ENCODE peak calls at places on chromosomes 16 and 17, in seven cellular contexts. U, F, K, B, O, J and Q are unnamed samples. For H3K9me3, the result is how much of the 10 kb centered on the place peaks cover.

GRCh38 chr16:70768205-70768580 is 32.8 kb downstream of the VAC14 start:
- DNase-seq in U (no peak), F (no peak), K (no peak), B (no peak), O (no peak), J (no peak), Q (no peak)

GRCh38 chr17:54007855-54008254 is 185.1 kb downstream of the KIF2B start:
- DNase-seq in U (no peak), F (no peak), K (no peak), B (no peak), O (no peak), J (no peak), Q (no peak)

GRCh38 chr17:50881182-50881581 is 15.0 kb upstream of the TOB1 start:
- DNase-seq in U (no peak), F (no peak), K (no peak), B (no peak), O (no peak), J (no peak), Q (peak)

GRCh38 chr16:3467920-3468319 is 24.4 kb downstream of the NAA60 start:
- DNase-seq in U (no peak), F (peak), K (no peak), B (no peak), O (no peak), J (no peak), Q (no peak)

GRCh38 chr17:36001862-36002603 is 680 bp upstream of the CCL15 start:
- DNase-seq in U (no peak), F (no peak), K (peak), B (peak), O (peak), J (no peak), Q (no peak)

GRCh38 chr17:7862692-7863437 is 5.1 kb downstream of the CYB5D1 start:
- DNase-seq in U (peak), F (peak), K (no peak), B (no peak), O (no peak), J (no peak), Q (peak)

GRCh38 chr16:4319454-4319853 is 3.6 kb downstream of the GLIS2 start:
- DNase-seq in U (no peak), F (no peak), K (peak), B (no peak), O (peak), J (peak), Q (no peak)

GRCh38 chr16:71555230-71555891 is 21.5 kb downstream of the TAT start:
- DNase-seq in U (no peak), F (no peak), K (no peak), B (peak), O (no peak), J (no peak), Q (no peak)

GRCh38 chr17:27333410-27333980 is 39.6 kb downstream of the WSB1 start:
- DNase-seq in U (no peak), F (no peak), K (no peak), B (no peak), O (no peak), J (no peak), Q (no peak)

GRCh38 chr16:22372882-22373661 is 1.3 kb downstream of the CDR2 start:
- DNase-seq in U (no peak), F (no peak), K (no peak), B (no peak), O (no peak), J (no peak), Q (no peak)

GRCh38 chr17:72984925-72985322 is 107.6 kb downstream of the SLC39A11 start:
- DNase-seq in U (no peak), F (peak), K (no peak), B (no peak), O (peak), J (no peak), Q (no peak)

GRCh38 chr16:19696312-19696711 is 21.7 kb downstream of the KNOP1 start:
- DNase-seq in U (peak), F (peak), K (peak), B (peak), O (peak), J (peak), Q (no peak)

GRCh38 chr16:27109666-27110523 is 43.2 kb downstream of the C16orf82 start:
- DNase-seq in U (peak), F (peak), K (peak), B (peak), O (peak), J (peak), Q (peak)
- TF ChIP-seq CTCF in U (peak), F (peak), K (peak), B (peak), O (peak), J (peak), Q (peak)

GRCh38 chr16:35733971-35734702 is 2274.7 kb downstream of the TP53TG3F start:
- DNase-seq in U (no peak), F (no peak), K (no peak), B (no peak), O (no peak), J (no peak), Q (no peak)
- H3K9me3 ChIP-seq in U (under half), F (under half), K (under half), B (half or more), O (under half), J (under half), Q (under half)

GRCh38 chr17:45306623-45307022 is 10.2 kb downstream of the MAP3K14 start:
- DNase-seq in U (no peak), F (no peak), K (no peak), B (no peak), O (no peak), J (no peak), Q (no peak)
- TF ChIP-seq CTCF in U (no peak), F (no peak), K (no peak), B (no peak), O (no peak), J (no peak), Q (peak)

GRCh38 chr16:5604770-5605169 is 507.2 kb upstream of the EEF2KMT start:
- DNase-seq in U (no peak), F (no peak), K (no peak), B (no peak), O (no peak), J (no peak), Q (peak)
- H3K9me3 ChIP-seq in U (under half), F (under half), K (under half), B (under half), O (under half), J (under half), Q (under half)

GRCh38 chr17:45946841-45947256 is 52.2 kb upstream of the STH start:
- DNase-seq in U (no peak), F (no peak), K (no peak), B (no peak), O (no peak), J (no peak), Q (no peak)
- TF ChIP-seq CTCF in U (no peak), F (no peak), K (no peak), B (no peak), O (no peak), J (no peak), Q (no peak)

DNA sequence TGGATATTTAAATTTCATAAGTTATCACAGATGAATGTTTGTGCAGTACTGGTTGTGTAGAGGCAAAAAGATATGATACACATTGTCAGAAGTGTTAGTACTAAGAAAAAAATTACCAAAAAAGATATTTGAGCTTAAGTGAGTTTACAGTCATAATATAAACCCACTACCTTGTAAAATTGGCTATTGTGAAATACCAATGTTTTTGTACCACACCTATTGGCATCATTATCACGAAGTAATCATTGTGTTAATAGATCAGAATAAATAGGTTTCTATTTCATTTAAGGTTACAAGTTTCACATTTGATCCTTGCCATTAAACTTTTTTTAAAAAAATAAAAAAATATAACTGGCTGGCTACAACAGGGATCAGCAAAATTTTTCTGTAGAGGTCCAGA is 27.0 kb upstream of the KCNJ16 start:
- DNase-seq in U (no peak), F (no peak), K (no peak), B (no peak), O (no peak), J (no peak), Q (no peak)
- H3K9me3 ChIP-seq in U (under half), F (under half), K (under half), B (under half), O (under half), J (under half), Q (under half)

DNA sequence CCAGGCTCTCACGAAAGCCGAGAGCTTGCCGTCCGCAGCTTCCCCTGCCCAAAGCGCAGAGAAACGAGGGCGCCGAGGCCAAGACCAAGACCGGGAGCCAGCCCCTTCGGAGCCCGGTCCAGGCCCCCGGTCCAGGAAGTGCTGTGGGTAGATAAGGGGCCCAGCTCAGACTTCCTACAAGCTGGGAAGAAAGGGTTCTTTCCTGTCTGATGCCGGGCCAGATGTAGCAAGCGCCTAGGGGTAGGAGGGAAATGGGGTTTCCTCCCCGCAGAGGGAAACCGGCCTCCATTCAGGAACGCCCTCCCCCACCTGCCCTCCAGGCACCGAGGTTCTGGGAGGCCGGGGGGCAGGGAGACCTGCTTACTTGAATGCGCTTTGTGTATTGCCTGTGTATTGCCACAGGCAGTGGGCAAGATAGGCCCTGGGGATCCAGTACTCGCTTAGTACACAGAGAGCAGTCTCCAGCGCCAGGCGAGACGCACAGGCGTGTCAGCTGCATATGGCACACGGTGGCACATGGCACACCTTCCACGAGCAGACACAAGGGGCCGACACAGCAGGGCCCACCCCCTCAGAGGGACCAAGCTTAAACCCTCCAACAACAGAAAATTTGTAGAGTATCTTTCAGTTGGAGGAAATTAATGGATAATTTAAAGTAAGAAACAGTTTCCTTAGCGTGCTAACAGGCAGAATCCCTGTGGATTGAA is 1.0 kb upstream of the CYB561 start:
- DNase-seq in U (peak), F (no peak), K (peak), B (no peak), O (no peak), J (no peak), Q (peak)
- TF ChIP-seq CTCF in U (peak), F (no peak), K (no peak), B (no peak), O (peak), J (no peak), Q (no peak)

DNA sequence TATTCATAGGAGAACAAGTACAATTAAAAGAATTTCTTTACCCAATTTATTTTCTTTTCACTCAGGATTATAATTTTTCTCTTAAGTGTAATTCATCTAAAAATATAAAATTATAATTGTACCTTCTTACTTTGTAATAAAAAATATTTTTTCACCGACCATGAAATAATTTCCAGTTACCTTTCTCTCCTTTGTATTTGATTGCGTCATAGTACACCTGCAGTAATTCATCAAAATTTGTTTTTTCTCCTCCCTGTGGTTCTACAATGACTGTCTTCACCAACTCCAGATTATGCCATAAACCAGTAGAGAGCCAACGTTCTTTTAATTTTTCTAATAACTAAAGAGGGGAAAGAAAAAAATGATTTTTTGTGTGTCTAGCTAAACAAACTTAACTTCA is 119.1 kb downstream of the BRIP1 start:
- DNase-seq in U (no peak), F (no peak), K (no peak), B (no peak), O (no peak), J (no peak), Q (no peak)
- H3K9me3 ChIP-seq in U (under half), F (under half), K (under half), B (under half), O (under half), J (under half), Q (under half)

GRCh38 chr17:78137392-78138203 is 7.0 kb downstream of the TMC8 start:
- DNase-seq in U (no peak), F (no peak), K (no peak), B (no peak), O (no peak), J (no peak), Q (peak)
- TF ChIP-seq CTCF in U (no peak), F (peak), K (no peak), B (no peak), O (peak), J (peak), Q (peak)